ENCODE peak calls at places on chromosomes 3 and 15, in eight cellular contexts. K, N, V, U, W, B, F and S are unnamed samples.

GRCh38 chr3:33006571-33007286 is 55.3 kb downstream of the CCR4 start:
- DNase-seq in B (no peak), U (no peak), K (no peak), V (no peak), N (no peak), W (no peak), F (no peak), S (no peak)

GRCh38 chr3:172904817-172905479 is 154.4 kb downstream of the ECT2 start:
- DNase-seq in V (peak), K (no peak), B (peak), F (no peak), U (no peak), N (no peak), W (no peak), S (peak)

GRCh38 chr3:14482271-14482721 is 57.8 kb downstream of the GRIP2 start:
- DNase-seq in V (no peak), F (no peak), B (no peak), W (no peak), U (peak), N (no peak), K (no peak), S (no peak)

GRCh38 chr3:66004244-66004643 is 34.5 kb downstream of the MAGI1 start:
- DNase-seq in F (no peak), W (no peak), U (no peak), N (no peak), V (no peak), B (no peak), K (no peak), S (no peak)

GRCh38 chr3:71245052-71245488 is 338.5 kb downstream of the FOXP1 start:
- DNase-seq in F (no peak), W (no peak), U (no peak), V (peak), K (no peak), B (no peak), N (no peak), S (no peak)

GRCh38 chr3:111765136-111765535 is 93.9 kb upstream of the PHLDB2 start:
- DNase-seq in F (no peak), W (no peak), V (no peak), B (no peak), K (no peak), U (no peak), N (no peak), S (no peak)

GRCh38 chr3:30576946-30577345 is 29.5 kb upstream of the TGFBR2 start:
- DNase-seq in K (no peak), W (no peak), U (no peak), B (no peak), V (no peak), F (no peak), N (no peak), S (no peak)

GRCh38 chr3:150545419-150546225 is 674 bp downstream of the SERP1 start:
- DNase-seq in N (peak), B (peak), W (peak), K (no peak), V (no peak), U (peak), F (no peak), S (no peak)

GRCh38 chr3:99509224-99509623 is 129.2 kb upstream of the COL8A1 start:
- DNase-seq in V (no peak), N (no peak), F (peak), U (no peak), B (no peak), K (no peak), W (no peak), S (no peak)

GRCh38 chr15:47471020-47471419 is 246.3 kb upstream of the SEMA6D start:
- DNase-seq in B (no peak), F (no peak), K (no peak), W (no peak), N (no peak), V (no peak), U (no peak), S (no peak)

GRCh38 chr3:128282392-128283196 is 129.3 kb downstream of the EEFSEC start:
- DNase-seq in B (no peak), F (no peak), V (no peak), W (no peak), N (no peak), U (peak), K (no peak), S (peak)

GRCh38 chr3:58071480-58071971 is 63.3 kb downstream of the FLNB start:
- DNase-seq in W (no peak), U (no peak), B (no peak), V (no peak), K (no peak), N (peak), F (no peak), S (no peak)

GRCh38 chr15:77421370-77421700 is 647 bp downstream of the HMG20A start:
- DNase-seq in U (no peak), V (no peak), K (no peak), W (no peak), B (peak), N (no peak), F (no peak), S (no peak)

GRCh38 chr3:37997321-37997720 is 6.7 kb downstream of the VILL start:
- DNase-seq in F (no peak), N (no peak), U (no peak), V (no peak), K (no peak), B (no peak), W (no peak), S (no peak)

GRCh38 chr3:115996420-115997108 is 373.3 kb downstream of the GAP43 start:
- DNase-seq in N (no peak), W (no peak), B (no peak), F (no peak), K (no peak), U (no peak), V (no peak), S (no peak)